ENCODE peak calls at places on chromosomes 2 and 18, in six cellular contexts. Y is astrocyte of the spinal cord, L is IMR-90, U is choroid plexus epithelial cell, Q is AG09309, F is mammary epithelial cell. S is an unnamed sample.

GRCh38 chr2:106163948-106164580 is 30.0 kb downstream of the UXS1 start:
- DNase-seq in Y (no peak), F (no peak), Q (peak), L (peak), U (peak), S (peak)

GRCh38 chr2:218960196-218961165 is 1.0 kb downstream of the CDK5R2 start:
- DNase-seq in Y (no peak), L (no peak), F (no peak), Q (no peak), U (no peak), S (no peak)

GRCh38 chr2:103754530-103754929 is 992.7 kb downstream of the TMEM182 start:
- DNase-seq in L (no peak), U (no peak), Q (no peak), Y (no peak), F (no peak), S (no peak)

GRCh38 chr2:200086911-200087310 is 131.5 kb downstream of the MAIP1 start:
- DNase-seq in Y (no peak), F (no peak), U (no peak), Q (no peak), L (no peak), S (no peak)

GRCh38 chr2:69915050-69915945 is at the start of gene MXD1:
- DNase-seq in Y (no peak), U (no peak), L (no peak), F (peak), Q (no peak), S (no peak)

GRCh38 chr2:100422320-100422719 is 4.9 kb upstream of the CHST10 start:
- DNase-seq in L (peak), U (peak), F (peak), Y (peak), Q (no peak), S (peak)

GRCh38 chr2:188199716-188200128 is 92.0 kb upstream of the GULP1 start:
- DNase-seq in U (peak), Y (peak), Q (peak), F (peak), L (peak), S (peak)

GRCh38 chr18:3211236-3211992 is 8.4 kb downstream of the MYOM1 start:
- DNase-seq in Q (no peak), F (no peak), L (peak), U (peak), Y (peak), S (peak)

GRCh38 chr2:42268528-42269151 is 92.4 kb downstream of the COX7A2L start:
- DNase-seq in Q (no peak), F (no peak), Y (no peak), U (no peak), L (peak), S (no peak)

GRCh38 chr2:161246301-161246700 is 61.9 kb upstream of the PSMD14 start:
- DNase-seq in Y (no peak), Q (no peak), L (no peak), U (no peak), F (no peak), S (no peak)

GRCh38 chr2:234502919-234503285 is 6.0 kb upstream of the ARL4C start:
- DNase-seq in Y (no peak), U (peak), F (no peak), Q (no peak), L (no peak), S (no peak)

GRCh38 chr18:63677490-63678225 is 16.0 kb upstream of the SERPINB3 start:
- DNase-seq in Y (no peak), F (peak), L (peak), Q (peak), U (peak), S (no peak)

GRCh38 chr2:23436346-23437099 is 51.5 kb downstream of the KLHL29 start:
- DNase-seq in U (no peak), F (peak), Q (no peak), L (peak), Y (no peak), S (peak)

GRCh38 chr2:224659726-224660125 is 56.4 kb downstream of the CCDC195 start:
- DNase-seq in F (no peak), Q (no peak), L (no peak), Y (no peak), U (no peak), S (no peak)

GRCh38 chr2:133812826-133813617 is 244.8 kb upstream of the NCKAP5 start:
- DNase-seq in U (no peak), Y (peak), F (peak), L (peak), Q (no peak), S (peak)

GRCh38 chr2:37829202-37829601 is 95.9 kb upstream of the RMDN2 start:
- DNase-seq in U (peak), F (peak), Y (peak), L (peak), Q (peak), S (peak)

GRCh38 chr2:22536131-22536530 is 848.8 kb upstream of the KLHL29 start:
- DNase-seq in U (no peak), Q (no peak), Y (no peak), F (peak), L (no peak), S (no peak)

DNA sequence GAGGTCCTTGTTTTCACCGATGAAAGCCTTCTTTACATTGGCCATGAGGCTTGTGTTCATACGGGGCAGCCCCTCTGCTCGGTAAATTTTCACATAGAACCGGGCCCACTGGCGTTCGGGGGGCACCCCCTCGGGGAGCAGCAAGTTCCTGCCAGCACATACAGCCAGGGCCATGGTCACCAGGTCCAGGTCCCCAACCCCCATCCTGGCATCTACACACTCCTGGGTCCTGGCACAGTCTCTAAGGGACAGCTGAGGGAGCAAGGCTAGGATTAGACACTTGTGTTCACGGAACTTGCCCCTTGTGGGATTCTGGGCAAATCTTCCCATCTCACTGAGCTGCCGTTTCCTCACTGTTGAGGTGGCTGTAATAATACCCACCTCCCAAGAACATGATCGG is 5.6 kb upstream of the OTOF start:
- DNase-seq in Q (no peak), F (no peak), Y (no peak), L (no peak), U (no peak), S (no peak)
- TF ChIP-seq CTCF in Q (no peak), F (no peak), Y (no peak), L (no peak), U (no peak), S (no peak)

GRCh38 chr2:156434461-156435291 is 1.5 kb upstream of the GPD2 start:
- DNase-seq in Y (peak), Q (no peak), U (peak), F (no peak), L (peak), S (peak)
- H3K4me3 ChIP-seq in Y (no peak), Q (no peak), U (no peak), F (no peak), L (no peak), S (no peak)

DNA sequence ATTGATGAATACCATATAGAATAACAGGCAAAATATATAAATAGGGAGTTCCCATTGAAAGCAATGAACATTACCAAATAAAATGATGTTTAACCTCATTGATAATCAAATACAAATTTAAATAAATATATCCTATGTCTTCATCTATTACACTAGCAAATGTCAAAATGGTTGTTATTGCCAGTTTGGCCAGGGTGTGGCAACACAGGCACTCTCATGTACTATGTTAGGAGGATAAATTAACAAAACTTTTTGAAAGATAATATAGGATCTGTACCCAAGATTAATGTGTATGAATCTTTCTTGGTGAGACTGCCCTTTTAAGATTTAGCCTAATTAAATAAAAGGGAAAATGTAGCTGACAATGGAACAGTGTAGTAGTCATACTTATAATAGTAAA is 659.3 kb downstream of the ERBB4 start:
- DNase-seq in L (peak), F (no peak), Y (no peak), Q (no peak), U (peak), S (peak)
- TF ChIP-seq CTCF in L (peak), F (peak), Y (peak), Q (peak), U (peak), S (peak)

GRCh38 chr2:236572482-236572881 is 2.9 kb downstream of the ACKR3 start:
- DNase-seq in Q (no peak), U (no peak), F (no peak), Y (no peak), L (no peak), S (peak)
- H3K4me3 ChIP-seq in Q (no peak), U (no peak), F (no peak), Y (no peak), L (no peak), S (peak)

DNA sequence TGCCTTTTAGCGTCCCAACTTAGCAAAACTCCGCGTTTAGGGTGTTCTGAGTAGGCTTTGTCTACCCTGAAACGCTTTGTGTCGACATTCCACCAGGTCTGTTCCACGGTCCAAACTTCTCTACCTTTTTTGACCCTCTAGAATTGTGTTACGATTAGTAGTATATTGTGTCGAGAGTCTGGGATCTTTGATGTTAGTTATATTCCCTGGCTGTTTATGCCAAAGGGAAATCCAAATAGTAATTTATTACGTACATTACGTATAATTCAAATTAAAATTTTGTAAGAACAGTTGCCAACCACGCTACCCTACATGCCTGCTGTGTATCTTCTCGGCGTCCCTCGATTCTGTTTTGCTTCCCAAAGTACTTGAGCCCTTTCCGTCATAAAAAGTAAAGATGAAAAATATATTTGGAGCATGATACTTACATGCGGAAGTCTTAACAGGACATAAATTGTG is 518 bp upstream of the TTC32 start:
- DNase-seq in Y (no peak), L (no peak), Q (no peak), U (peak), F (no peak), S (no peak)
- TF ChIP-seq CTCF in Y (no peak), L (no peak), Q (no peak), U (no peak), F (no peak), S (no peak)

DNA sequence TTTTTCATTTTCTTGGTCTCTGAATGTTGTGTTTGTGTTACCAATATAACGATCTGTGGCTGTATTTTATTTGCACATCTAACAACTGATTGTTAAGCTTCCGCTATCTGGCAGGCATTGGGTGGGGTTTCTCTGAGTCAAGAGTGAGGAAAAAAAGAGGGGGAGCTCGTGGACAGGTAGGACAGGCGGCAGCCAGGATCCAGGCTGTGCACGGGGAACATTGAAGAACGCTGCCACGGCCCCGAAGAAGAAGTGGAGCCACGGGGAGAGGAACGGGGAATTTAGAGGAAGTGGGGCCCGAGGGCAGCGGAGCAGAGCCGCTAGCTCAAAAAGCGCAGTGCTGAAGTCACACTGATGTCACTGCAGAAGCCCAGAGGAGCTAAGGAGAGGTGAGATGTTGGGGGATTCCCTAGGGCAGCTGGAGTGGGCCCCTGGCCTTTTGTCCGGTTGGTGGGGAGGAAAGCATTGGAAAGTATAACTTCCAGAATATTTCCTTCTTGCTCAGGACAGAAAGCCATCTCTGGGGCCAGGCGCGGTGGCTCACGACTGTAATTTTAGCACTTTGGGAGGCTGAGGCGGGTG is 20.9 kb upstream of the DNMT3A start:
- DNase-seq in L (no peak), U (no peak), Q (no peak), Y (no peak), F (no peak), S (no peak)
- H3K4me3 ChIP-seq in L (no peak), U (peak), Q (no peak), Y (no peak), F (no peak), S (peak)

GRCh38 chr2:240224676-240225075 is 84.2 kb upstream of the OTOS start:
- DNase-seq in L (peak), U (peak), Q (peak), Y (peak), F (no peak), S (peak)

GRCh38 chr2:240227538-240228428 is 87.3 kb upstream of the OTOS start:
- DNase-seq in Q (no peak), F (no peak), Y (no peak), U (no peak), L (no peak), S (no peak)

GRCh38 chr2:240226672-240227537 is 86.4 kb upstream of the OTOS start:
- DNase-seq in U (no peak), F (no peak), Q (no peak), L (no peak), Y (no peak), S (no peak)

GRCh38 chr2:240225116-240225515 is 84.7 kb upstream of the OTOS start:
- DNase-seq in F (no peak), Y (no peak), U (no peak), Q (no peak), L (no peak), S (no peak)

GRCh38 chr2:240225660-240226475 is 85.4 kb upstream of the OTOS start:
- DNase-seq in U (no peak), F (no peak), Y (no peak), L (no peak), Q (no peak), S (no peak)
- TF ChIP-seq CTCF in U (no peak), F (peak), Y (no peak), L (no peak), Q (peak), S (no peak)

S was measured in fibroblast of the aortic adventitia.